ENCODE peak calls at places on chromosomes 16 and 17, in six cellular contexts. Z is heart left ventricle; T is left lung; D is fibroblast of lung; B is H1; Y is naive thymus-derived CD4-positive, alpha-beta T cell. V is an unnamed sample. For H3K9me3, the result is how much of the 10 kb centered on the place peaks cover.

GRCh38 chr16:8581923-8582580 is 8.3 kb downstream of the TMEM114 start:
- DNase-seq in Y (no peak), D (peak), Z (no peak), B (no peak), T (peak), V (no peak)

GRCh38 chr16:89189358-89190025 is 10.8 kb downstream of the SLC22A31 start:
- DNase-seq in D (no peak), B (no peak), T (no peak), Z (peak), Y (no peak), V (no peak)

GRCh38 chr17:81432873-81433451 is 37.7 kb downstream of the BAHCC1 start:
- DNase-seq in T (peak), B (no peak), Y (no peak), Z (no peak), D (no peak), V (no peak)

GRCh38 chr16:83781-84615 is 6.0 kb downstream of the MPG start:
- DNase-seq in B (no peak), Y (no peak), Z (no peak), D (no peak), T (no peak), V (peak)

GRCh38 chr16:84740596-84741071 is 40.8 kb downstream of the USP10 start:
- DNase-seq in Y (no peak), D (no peak), Z (peak), B (no peak), T (no peak), V (no peak)

GRCh38 chr17:66548158-66548557 is 245.7 kb downstream of the PRKCA start:
- DNase-seq in B (no peak), D (peak), Y (no peak), Z (no peak), T (no peak), V (no peak)

GRCh38 chr16:48366165-48367093 is 18.8 kb downstream of the SIAH1 start:
- DNase-seq in B (no peak), T (no peak), D (peak), Z (no peak), Y (peak), V (peak)

GRCh38 chr17:41639492-41640473 is 15.4 kb upstream of the KRT17 start:
- DNase-seq in Z (no peak), D (peak), T (no peak), Y (no peak), B (no peak), V (no peak)

GRCh38 chr16:85923153-85924021 is 24.4 kb downstream of the IRF8 start:
- DNase-seq in D (peak), Z (no peak), T (no peak), Y (no peak), B (no peak), V (no peak)

GRCh38 chr16:60674241-60674640 is 1362.0 kb downstream of the CDH8 start:
- DNase-seq in Y (no peak), Z (no peak), D (peak), T (no peak), B (no peak), V (no peak)

GRCh38 chr16:57966133-57966805 is 4.7 kb downstream of the CNGB1 start:
- DNase-seq in D (peak), B (no peak), Z (no peak), Y (no peak), T (no peak), V (peak)

DNA sequence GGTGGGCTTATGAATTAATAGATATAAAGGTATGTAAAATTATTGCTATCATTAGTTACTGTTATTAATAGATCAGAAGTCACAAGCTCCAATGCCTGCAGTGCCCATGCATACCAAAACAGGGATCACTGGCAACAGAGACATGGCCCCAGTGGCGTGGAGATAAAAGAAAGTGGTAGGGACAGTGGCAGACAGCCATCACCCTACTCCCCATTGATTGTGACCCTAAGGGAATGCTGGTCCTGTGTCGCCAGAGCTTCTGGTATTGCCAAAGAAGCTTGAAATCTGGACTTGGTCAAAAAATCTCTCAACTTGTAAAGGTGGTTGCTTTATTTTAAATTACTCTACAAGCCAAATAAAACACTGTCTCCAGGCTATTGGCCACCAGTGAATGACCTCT is 279.1 kb downstream of the IRX3 start:
- DNase-seq in B (no peak), Z (peak), D (no peak), T (no peak), Y (no peak), V (no peak)
- H3K9me3 ChIP-seq in B (under half), Z (under half), D (under half), T (under half), Y (under half), V (under half)

GRCh38 chr16:3289998-3290673 is 6.8 kb downstream of the ZNF263 start:
- DNase-seq in T (no peak), Z (no peak), Y (no peak), B (no peak), D (no peak), V (no peak)

GRCh38 chr16:3295209-3295608 is 10.0 kb downstream of the TIGD7 start:
- DNase-seq in T (no peak), D (no peak), Z (no peak), B (no peak), Y (no peak), V (no peak)

GRCh38 chr16:3292604-3293003 is 9.3 kb downstream of the ZNF263 start:
- DNase-seq in Y (no peak), Z (no peak), T (no peak), B (no peak), D (peak), V (no peak)

DNA sequence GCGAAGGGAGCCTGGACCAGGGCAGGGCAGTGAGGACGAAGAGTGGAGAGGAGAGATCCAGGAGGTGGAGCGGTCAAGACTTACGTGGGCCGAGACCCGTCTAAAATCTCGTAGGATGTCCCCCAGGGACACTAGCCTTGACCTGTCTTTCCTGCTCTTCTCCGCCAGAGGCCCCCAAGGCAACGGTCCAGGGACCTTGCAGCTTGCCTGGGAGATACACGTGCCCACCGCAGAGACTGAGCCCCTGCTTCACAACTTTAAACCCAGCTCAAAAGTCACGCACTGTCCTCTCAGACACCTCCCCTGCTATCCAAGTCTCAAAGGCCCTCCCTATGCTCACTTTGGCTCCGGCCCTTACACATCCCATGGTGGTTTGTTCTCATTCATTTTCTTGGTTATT is 9.4 kb downstream of the TIGD7 start:
- DNase-seq in Z (no peak), B (no peak), Y (no peak), T (no peak), D (no peak), V (no peak)
- H3K9me3 ChIP-seq in Z (under half), B (under half), Y (half or more), T (under half), D (under half), V (under half)

DNA sequence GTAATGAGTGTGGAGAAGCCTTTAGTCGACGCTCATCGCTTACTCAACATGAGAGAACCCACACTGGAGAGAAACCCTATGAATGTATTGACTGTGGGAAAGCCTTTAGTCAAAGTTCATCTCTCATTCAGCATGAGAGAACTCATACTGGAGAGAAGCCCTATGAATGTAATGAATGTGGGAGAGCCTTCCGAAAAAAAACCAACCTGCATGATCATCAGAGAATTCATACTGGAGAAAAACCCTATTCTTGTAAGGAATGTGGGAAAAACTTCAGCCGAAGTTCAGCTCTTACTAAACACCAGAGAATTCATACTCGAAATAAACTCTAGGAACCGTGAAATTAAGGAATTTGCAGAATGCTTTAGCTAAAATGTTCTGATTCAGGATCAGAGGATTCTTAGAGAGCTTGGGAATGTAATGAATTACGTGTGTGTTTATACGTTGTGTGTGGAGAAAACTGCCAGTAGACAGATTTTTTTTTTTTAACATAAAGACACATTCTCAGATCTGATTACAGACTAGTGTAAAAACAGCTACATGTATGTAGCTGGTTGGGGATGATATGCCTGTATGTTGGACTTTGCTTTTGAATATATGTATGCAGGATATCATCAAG is 25.4 kb downstream of the ZFP90 start:
- DNase-seq in D (peak), Z (no peak), Y (no peak), B (no peak), T (no peak), V (peak)
- H3K9me3 ChIP-seq in D (under half), Z (under half), Y (half or more), B (half or more), T (under half), V (under half)

GRCh38 chr17:47231334-47231733 is 22.2 kb downstream of the MYL4 start:
- DNase-seq in T (no peak), D (no peak), B (no peak), Z (no peak), Y (no peak), V (no peak)

GRCh38 chr17:47227862-47228261 is 18.7 kb downstream of the MYL4 start:
- DNase-seq in Z (no peak), D (no peak), Y (no peak), B (no peak), T (no peak), V (no peak)

GRCh38 chr17:47231866-47232265 is 21.8 kb upstream of the ITGB3 start:
- DNase-seq in D (no peak), Y (no peak), T (no peak), Z (no peak), B (no peak), V (no peak)

GRCh38 chr17:47230864-47231263 is 21.7 kb downstream of the MYL4 start:
- DNase-seq in Z (no peak), D (no peak), Y (no peak), T (no peak), B (no peak), V (no peak)

GRCh38 chr17:47229535-47230443 is 20.6 kb downstream of the MYL4 start:
- DNase-seq in Z (peak), D (peak), Y (peak), T (peak), B (peak), V (peak)
- H3K9me3 ChIP-seq in Z (under half), D (under half), Y (under half), T (under half), B (under half), V (under half)

GRCh38 chr17:21297597-21297996 is 13.1 kb downstream of the MAP2K3 start:
- DNase-seq in Y (no peak), D (no peak), T (no peak), B (no peak), Z (no peak), V (no peak)

GRCh38 chr17:21299981-21300600 is 15.6 kb downstream of the MAP2K3 start:
- DNase-seq in T (no peak), D (no peak), B (no peak), Z (no peak), Y (no peak), V (no peak)

GRCh38 chr17:21298056-21298982 is 13.8 kb downstream of the MAP2K3 start:
- DNase-seq in T (no peak), B (no peak), D (no peak), Y (no peak), Z (no peak), V (no peak)

GRCh38 chr17:21300601-21301571 is 16.4 kb downstream of the MAP2K3 start:
- DNase-seq in D (no peak), Y (no peak), T (no peak), B (no peak), Z (no peak), V (no peak)

DNA sequence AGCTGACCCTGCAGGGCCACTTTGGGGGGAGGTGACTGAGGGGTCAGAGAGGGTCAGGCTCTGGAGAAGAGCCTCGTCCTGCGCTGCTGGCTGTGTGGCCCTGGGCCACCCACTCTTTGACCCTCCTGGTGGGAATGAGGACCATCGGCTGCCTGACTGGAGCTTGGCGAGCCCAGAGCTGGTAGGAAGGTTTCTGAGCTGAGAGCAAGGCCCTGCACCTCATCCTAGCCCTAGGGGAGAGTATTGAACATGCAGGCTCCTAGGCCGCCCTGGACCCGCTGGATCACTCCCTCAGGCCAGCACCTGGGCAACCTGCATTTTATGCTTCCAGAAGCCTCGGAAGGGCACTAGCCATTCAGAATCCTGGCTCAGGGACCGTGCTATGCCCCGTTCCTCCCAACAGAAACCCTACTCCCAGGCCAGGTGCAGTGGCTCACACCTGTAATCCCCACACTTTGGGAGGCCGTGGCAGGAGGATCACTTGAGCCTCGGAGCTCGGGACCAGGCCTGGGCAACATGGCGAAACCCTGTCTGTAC is 14.5 kb downstream of the MAP2K3 start:
- DNase-seq in Z (no peak), Y (no peak), D (no peak), B (no peak), T (peak), V (no peak)
- H3K9me3 ChIP-seq in Z (under half), Y (under half), D (under half), B (under half), T (under half), V (under half)

GRCh38 chr16:31916056-31916488 is 42.5 kb downstream of the ZNF267 start:
- DNase-seq in T (no peak), Y (no peak), D (no peak), B (no peak), Z (no peak), V (no peak)
- H3K9me3 ChIP-seq in T (under half), Y (half or more), D (under half), B (half or more), Z (under half), V (under half)

GRCh38 chr16:35310999-35311398 is 1851.6 kb downstream of the TP53TG3F start:
- DNase-seq in B (no peak), Y (no peak), T (no peak), D (no peak), Z (no peak), V (no peak)
- H3K9me3 ChIP-seq in B (half or more), Y (half or more), T (under half), D (under half), Z (under half), V (under half)

GRCh38 chr16:69712277-69712676 is 14.1 kb downstream of the NQO1 start:
- DNase-seq in Z (no peak), Y (no peak), T (no peak), B (no peak), D (no peak), V (no peak)
- H3K9me3 ChIP-seq in Z (under half), Y (under half), T (under half), B (under half), D (under half), V (under half)

GRCh38 chr16:35752012-35752772 is 2292.8 kb downstream of the TP53TG3F start:
- DNase-seq in B (no peak), D (no peak), Z (no peak), Y (no peak), T (no peak), V (no peak)
- H3K9me3 ChIP-seq in B (half or more), D (under half), Z (under half), Y (half or more), T (under half), V (under half)